ENCODE peak calls at places on chromosomes 3 and 15, in five cellular contexts. E is thoracic aorta, C is foreskin fibroblast, W is mucosa of gallbladder, H is NCI-H748 treated with DMSO at 0.1 percent for 48 hours. F is an unnamed sample.

GRCh38 chr3:2993719-2994118 is 116.5 kb downstream of the IL5RA start:
- DNase-seq in C (no peak), H (no peak), W (no peak), E (no peak), F (no peak)

GRCh38 chr15:87623832-87624231 is 632.7 kb downstream of the NTRK3 start:
- DNase-seq in H (no peak), W (no peak), C (no peak), E (no peak), F (no peak)

GRCh38 chr3:71152892-71153265 is 430.6 kb downstream of the FOXP1 start:
- DNase-seq in C (no peak), W (peak; percentile 56), E (no peak), H (peak; percentile 72), F (no peak)

GRCh38 chr3:39753361-39753760 is 56.0 kb upstream of the MYRIP start:
- DNase-seq in H (no peak), C (no peak), E (no peak), W (no peak), F (no peak)

GRCh38 chr3:184585545-184585944 is 24.0 kb downstream of the EPHB3 start:
- DNase-seq in C (no peak), H (no peak), E (no peak), W (no peak), F (no peak)

GRCh38 chr3:138946554-138947302 is at the start of the genes FOXL2 and FOXL2NB:
- DNase-seq in C (peak; percentile 84), W (no peak), E (no peak), H (no peak), F (peak; percentile 76)

GRCh38 chr15:67826717-67827560 is 1.6 kb downstream of the SKOR1 start:
- DNase-seq in W (no peak), C (no peak), H (no peak), E (no peak), F (no peak)

GRCh38 chr3:117681619-117682018 is 972.0 kb downstream of the TUSC7 start:
- DNase-seq in H (no peak), W (no peak), E (no peak), C (peak; percentile 49), F (peak; percentile 65)

GRCh38 chr3:131224886-131225550 is 156.6 kb upstream of the NUDT16 start:
- DNase-seq in C (peak; percentile 15), W (no peak), H (no peak), E (no peak), F (no peak)

GRCh38 chr15:67105991-67106763 is 40.8 kb downstream of the SMAD3 start:
- DNase-seq in E (no peak), W (no peak), H (no peak), C (no peak), F (no peak)

GRCh38 chr3:68876112-68876713 is 56.1 kb downstream of the TAFA4 start:
- DNase-seq in E (no peak), W (peak; percentile 31), H (peak; percentile 67), C (peak; percentile 44), F (peak; percentile 29)

F was measured in GM04504.